ENCODE peak calls at places on chromosomes 3 and 15, in four cellular contexts. Y is colonic mucosa, I is stomach, U is mucosa of descending colon. J is an unnamed sample. For H3K4me1, H3K36me3 and H3K9me3, the result is how much of the 10 kb centered on the place peaks cover.

GRCh38 chr15:57596978-57597377 is 5.3 kb downstream of the MYZAP start:
- DNase-seq in U (no peak), Y (no peak), I (no peak), J (peak)

GRCh38 chr3:42254566-42254965 is 11.4 kb downstream of the CCK start:
- DNase-seq in I (no peak), Y (no peak), U (no peak), J (peak)

GRCh38 chr3:38843898-38844297 is 27.9 kb upstream of the SCN10A start:
- DNase-seq in Y (no peak), I (no peak), U (no peak), J (no peak)

GRCh38 chr3:68620211-68620610 is 312.1 kb downstream of the TAFA4 start:
- DNase-seq in I (no peak), U (no peak), Y (no peak), J (no peak)

GRCh38 chr3:29186131-29186599 is 94.7 kb upstream of the RBMS3 start:
- DNase-seq in I (no peak), U (no peak), Y (no peak), J (no peak)

GRCh38 chr15:76840830-76841460 is 64.2 kb downstream of the SCAPER start:
- DNase-seq in U (no peak), I (no peak), Y (no peak), J (no peak)

GRCh38 chr3:14415501-14415900 is 13.1 kb downstream of the SLC6A6 start:
- DNase-seq in U (no peak), I (no peak), Y (no peak), J (no peak)

GRCh38 chr3:194379651-194380050 is 10.1 kb upstream of the LRRC15 start:
- DNase-seq in U (peak), Y (no peak), I (peak), J (no peak)

GRCh38 chr3:31610700-31611275 is 78.1 kb downstream of the STT3B start:
- DNase-seq in Y (peak), I (no peak), U (no peak), J (peak)

GRCh38 chr3:139588450-139588849 is 48.9 kb upstream of the RBP1 start:
- DNase-seq in Y (peak), I (no peak), U (peak), J (no peak)

GRCh38 chr3:55750525-55750924 is 263.4 kb upstream of the WNT5A start:
- DNase-seq in Y (peak), I (no peak), U (peak), J (peak)

GRCh38 chr15:65519781-65520299 is 2.4 kb upstream of the DPP8 start:
- DNase-seq in I (no peak), Y (no peak), U (no peak), J (no peak)

GRCh38 chr15:70585707-70586034 is 177.7 kb downstream of the UACA start:
- DNase-seq in Y (no peak), U (no peak), I (no peak), J (no peak)

GRCh38 chr3:25820372-25820771 is 30.5 kb downstream of the OXSM start:
- DNase-seq in I (no peak), Y (no peak), U (no peak), J (no peak)

GRCh38 chr3:157159037-157159761 is 748 bp downstream of the CCNL1 start:
- DNase-seq in Y (peak), U (peak), I (peak), J (peak)

GRCh38 chr15:42053914-42054313 is 33.1 kb upstream of the PLA2G4E start:
- DNase-seq in I (peak), Y (peak), U (no peak), J (peak)

GRCh38 chr15:38709196-38709595 is 144.6 kb upstream of the RASGRP1 start:
- DNase-seq in U (no peak), I (no peak), Y (no peak), J (no peak)

GRCh38 chr3:194607592-194608386 is 25.4 kb downstream of the TMEM44 start:
- DNase-seq in I (no peak), U (no peak), Y (no peak), J (no peak)

GRCh38 chr15:32870240-32871033 is 152.6 kb downstream of the GREM1 start:
- DNase-seq in U (no peak), Y (no peak), I (peak), J (no peak)

GRCh38 chr15:75456710-75457109 is 5.2 kb upstream of the SIN3A start:
- DNase-seq in Y (no peak), U (no peak), I (no peak), J (no peak)

GRCh38 chr3:58041182-58041825 is 33.1 kb downstream of the FLNB start:
- DNase-seq in U (no peak), I (no peak), Y (no peak), J (no peak)

GRCh38 chr3:45987368-45988099 is 8.1 kb downstream of the FYCO1 start:
- DNase-seq in U (no peak), Y (no peak), I (no peak), J (no peak)

GRCh38 chr3:190504354-190505125 is 9.3 kb upstream of the IL1RAP start:
- DNase-seq in I (no peak), U (no peak), Y (no peak), J (no peak)

GRCh38 chr15:78308422-78309021 is 9.1 kb upstream of the SKIC8 start:
- DNase-seq in Y (peak), I (peak), U (peak), J (peak)

GRCh38 chr15:87730706-87731105 is 525.8 kb downstream of the NTRK3 start:
- DNase-seq in I (no peak), U (no peak), Y (no peak), J (no peak)

GRCh38 chr3:37918627-37919026 is 56.9 kb downstream of the CTDSPL start:
- DNase-seq in I (no peak), Y (no peak), U (no peak), J (no peak)

GRCh38 chr3:190031887-190032752 is 88.6 kb downstream of the P3H2 start:
- DNase-seq in I (no peak), U (no peak), Y (no peak), J (no peak)

GRCh38 chr3:186784820-186785516 is 1.6 kb downstream of the EIF4A2 start:
- DNase-seq in U (no peak), Y (no peak), I (no peak), J (no peak)

GRCh38 chr3:43001094-43001553 is 22.0 kb downstream of the GASK1A start:
- DNase-seq in I (peak), Y (peak), U (peak), J (peak)

DNA sequence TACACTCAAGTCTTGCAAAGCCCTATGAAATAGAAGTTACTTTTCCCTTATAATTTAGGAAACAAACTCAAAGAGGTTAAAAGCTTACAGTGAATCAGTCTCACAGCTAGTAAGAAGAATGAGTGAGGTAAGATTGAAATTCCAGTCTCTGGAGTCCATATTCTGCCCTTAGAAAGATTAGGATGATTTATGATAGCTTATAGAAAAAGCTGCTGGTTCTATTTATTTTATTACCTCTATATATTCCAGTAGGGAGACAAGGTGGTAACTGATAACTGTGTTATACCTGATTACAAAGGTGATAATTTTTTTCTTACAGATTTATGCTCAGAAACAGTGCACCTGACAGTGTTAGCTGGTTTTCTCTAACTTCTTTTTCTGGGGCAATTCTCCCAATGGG is 34.1 kb upstream of the SPESP1 start:
- DNase-seq in I (no peak), Y (no peak), U (no peak), J (no peak)
- H3K4me1 ChIP-seq in I (under half), Y (under half), U (under half), J (under half)

GRCh38 chr15:44550734-44551133 is 13.8 kb downstream of the EIF3J start:
- DNase-seq in U (no peak), I (no peak), Y (no peak), J (no peak)

GRCh38 chr15:44550256-44550655 is 13.3 kb downstream of the EIF3J start:
- DNase-seq in U (no peak), Y (no peak), I (no peak), J (no peak)

GRCh38 chr15:44554934-44555723 is 18.2 kb downstream of the EIF3J start:
- DNase-seq in U (no peak), I (no peak), Y (no peak), J (no peak)
- H3K36me3 ChIP-seq in U (under half), I (half or more), Y (under half), J (under half)

GRCh38 chr15:100242989-100243388 is 98.8 kb downstream of the ADAMTS17 start:
- DNase-seq in I (no peak), U (no peak), Y (no peak), J (no peak)
- H3K9me3 ChIP-seq in I (under half), U (under half), Y (under half), J (under half)

GRCh38 chr3:98534168-98534567 is 2.4 kb downstream of the GPR15 start:
- DNase-seq in U (no peak), I (no peak), Y (no peak), J (no peak)
- H3K4me1 ChIP-seq in U (under half), I (under half), Y (under half), J (under half)

DNA sequence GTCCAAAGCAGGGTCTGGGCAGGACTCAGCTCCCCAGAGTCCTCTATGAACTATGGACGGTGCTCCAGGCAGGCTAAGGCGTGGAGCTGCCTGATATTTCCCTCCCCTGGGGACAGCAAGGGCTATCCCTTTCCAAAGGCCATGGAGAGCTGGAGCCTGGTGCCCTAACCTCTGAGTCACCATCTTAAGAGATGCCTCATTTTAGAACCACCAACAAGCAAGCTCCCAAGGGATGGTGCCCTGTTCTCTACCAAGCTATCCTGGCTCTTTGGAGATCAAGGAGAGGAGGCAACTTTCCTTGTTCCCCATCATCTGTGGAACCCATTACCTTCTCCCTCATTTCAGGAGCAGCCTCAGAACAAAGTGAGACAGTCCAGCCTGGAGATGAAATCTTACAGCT is 15.7 kb downstream of the STARD5 start:
- DNase-seq in Y (no peak), U (no peak), I (no peak), J (no peak)
- H3K36me3 ChIP-seq in Y (under half), U (under half), I (half or more), J (under half)

GRCh38 chr15:95699578-95699977 is 630.9 kb upstream of the NR2F2 start:
- DNase-seq in Y (no peak), U (no peak), I (no peak), J (no peak)
- H3K9me3 ChIP-seq in Y (under half), U (half or more), I (under half), J (under half)

DNA sequence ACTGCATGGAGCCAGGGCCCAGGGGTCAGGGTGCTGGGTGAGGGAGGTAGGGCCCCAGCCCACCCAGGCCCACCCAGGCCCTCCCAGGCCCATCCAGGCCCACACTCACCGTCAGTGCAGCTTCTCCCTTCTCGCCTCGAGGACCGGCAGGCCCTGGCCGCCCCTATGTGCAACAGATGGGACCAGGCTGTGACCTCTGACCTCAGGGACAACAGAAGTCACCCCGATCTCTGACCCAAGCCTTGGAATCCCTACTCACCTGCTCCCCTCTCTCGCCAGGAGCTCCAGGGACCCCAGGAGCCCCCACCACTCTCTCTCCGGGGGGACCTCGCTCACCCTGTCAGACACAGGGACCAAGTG is 2.8 kb upstream of the UCN2 start:
- DNase-seq in Y (no peak), I (no peak), U (no peak), J (no peak)
- H3K4me1 ChIP-seq in Y (under half), I (under half), U (under half), J (under half)

DNA sequence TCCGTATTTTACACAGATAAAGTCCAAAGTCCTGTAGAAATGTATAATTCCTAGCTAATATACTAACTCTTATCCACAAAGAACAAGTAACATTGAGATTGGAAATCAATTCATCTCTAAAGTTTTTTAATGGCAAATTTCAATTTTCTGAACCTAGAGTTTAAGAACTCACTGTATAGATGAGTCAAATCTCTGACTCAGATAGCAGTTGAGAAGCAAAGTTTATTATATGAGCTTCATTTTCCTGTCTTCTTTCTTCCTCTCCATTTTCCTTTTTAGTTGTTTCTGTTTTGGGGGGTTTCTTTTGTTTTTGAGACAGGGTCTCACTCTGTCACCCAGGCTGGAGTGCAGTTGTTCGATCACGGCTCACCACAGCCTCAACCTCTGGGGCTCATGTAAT is 51.6 kb downstream of the HEG1 start:
- DNase-seq in U (no peak), Y (no peak), I (no peak), J (no peak)
- H3K36me3 ChIP-seq in U (under half), Y (under half), I (half or more), J (under half)

J was measured in prostate gland.